ENCODE peak calls at places on chromosomes 5 and 9, in five cellular contexts. Q, E, K, C and N are unnamed samples.

GRCh38 chr5:149037819-149038218 is 25.0 kb downstream of the SH3TC2 start:
- DNase-seq in Q (no peak), E (no peak), K (no peak), C (no peak), N (no peak)

GRCh38 chr9:78919701-78920100 is 622.8 kb downstream of the PSAT1 start:
- DNase-seq in Q (no peak), E (no peak), K (no peak), C (no peak), N (no peak)

GRCh38 chr5:40485021-40485998 is 194.4 kb upstream of the PTGER4 start:
- DNase-seq in Q (no peak), E (no peak), K (no peak), C (peak), N (no peak)

GRCh38 chr9:21505425-21506179 is 23.5 kb upstream of the IFNE start:
- DNase-seq in Q (no peak), E (no peak), K (no peak), C (no peak), N (no peak)

GRCh38 chr9:91341258-91341746 is 20.4 kb downstream of the AUH start:
- DNase-seq in Q (no peak), E (no peak), K (no peak), C (no peak), N (no peak)

GRCh38 chr5:865168-865521 is 14.4 kb upstream of the ZDHHC11 start:
- DNase-seq in Q (no peak), E (no peak), K (no peak), C (no peak), N (no peak)

GRCh38 chr5:43561346-43561745 is 4.5 kb upstream of the PAIP1 start:
- DNase-seq in Q (no peak), E (no peak), K (no peak), C (peak), N (no peak)

GRCh38 chr5:148569948-148570347 is 84.4 kb downstream of the HTR4 start:
- DNase-seq in Q (no peak), E (no peak), K (no peak), C (no peak), N (no peak)

GRCh38 chr9:81616141-81616540 is 73.2 kb downstream of the TLE1 start:
- DNase-seq in Q (no peak), E (no peak), K (no peak), C (no peak), N (no peak)

GRCh38 chr5:110663525-110663924 is 62.9 kb downstream of the TMEM232 start:
- DNase-seq in Q (no peak), E (no peak), K (no peak), C (no peak), N (no peak)

GRCh38 chr5:134026521-134027202 is 21.9 kb upstream of the VDAC1 start:
- DNase-seq in Q (peak), E (peak), K (peak), C (peak), N (peak)

GRCh38 chr9:9719373-9720112 is 893.3 kb downstream of the PTPRD start:
- DNase-seq in Q (no peak), E (no peak), K (no peak), C (no peak), N (no peak)

GRCh38 chr9:69900406-69900805 is 79.8 kb downstream of the CFAP95 start:
- DNase-seq in Q (no peak), E (no peak), K (no peak), C (peak), N (no peak)

GRCh38 chr9:96040591-96041461 is 165.3 kb downstream of the ERCC6L2 start:
- DNase-seq in Q (no peak), E (no peak), K (no peak), C (peak), N (no peak)

GRCh38 chr5:149294872-149295829 is 23.5 kb downstream of the AFAP1L1 start:
- DNase-seq in Q (no peak), E (no peak), K (no peak), C (no peak), N (no peak)

GRCh38 chr9:6054280-6055099 is 39.1 kb upstream of the RANBP6 start:
- DNase-seq in Q (peak), E (peak), K (peak), C (peak), N (peak)

GRCh38 chr5:154620406-154620805 is 134.8 kb upstream of the LARP1 start:
- DNase-seq in Q (no peak), E (no peak), K (no peak), C (no peak), N (no peak)

GRCh38 chr9:75873707-75874106 is 16.8 kb upstream of the PCSK5 start:
- DNase-seq in Q (no peak), E (no peak), K (no peak), C (no peak), N (no peak)

GRCh38 chr9:16092627-16093091 is 539.8 kb downstream of the CCDC171 start:
- DNase-seq in Q (no peak), E (no peak), K (no peak), C (peak), N (no peak)

GRCh38 chr5:96961053-96961452 is 25.2 kb downstream of the LNPEP start:
- DNase-seq in Q (no peak), E (no peak), K (no peak), C (no peak), N (no peak)

GRCh38 chr9:131731237-131731995 is 8.5 kb downstream of the RAPGEF1 start:
- DNase-seq in Q (no peak), E (peak), K (no peak), C (peak), N (no peak)

GRCh38 chr5:58072202-58072791 is 387.6 kb downstream of the PLK2 start:
- DNase-seq in Q (no peak), E (peak), K (no peak), C (peak), N (no peak)

GRCh38 chr9:31210982-31211570 is 1173.4 kb upstream of the ACO1 start:
- DNase-seq in Q (no peak), E (peak), K (peak), C (no peak), N (no peak)

GRCh38 chr9:136280535-136281315 is 23.2 kb downstream of the CCDC187 start:
- DNase-seq in Q (no peak), E (no peak), K (no peak), C (no peak), N (no peak)

GRCh38 chr9:34995288-34996060 is 5.9 kb downstream of the DNAJB5 start:
- DNase-seq in Q (no peak), E (no peak), K (no peak), C (peak), N (no peak)

GRCh38 chr9:33263131-33263935 is 1.2 kb downstream of the BAG1 start:
- DNase-seq in Q (no peak), E (peak), K (no peak), C (peak), N (no peak)

GRCh38 chr5:34585601-34586104 is 70.5 kb upstream of the RAI14 start:
- DNase-seq in Q (no peak), E (peak), K (no peak), C (peak), N (no peak)

GRCh38 chr5:147690595-147690994 is 91.9 kb downstream of the JAKMIP2 start:
- DNase-seq in Q (no peak), E (peak), K (no peak), C (no peak), N (no peak)

GRCh38 chr5:32462618-32463017 is 18.1 kb upstream of the ZFR start:
- DNase-seq in Q (no peak), E (no peak), K (peak), C (peak), N (no peak)

GRCh38 chr9:22040760-22041159 is 31.7 kb upstream of the CDKN2B start:
- DNase-seq in Q (no peak), E (no peak), K (no peak), C (peak), N (no peak)

GRCh38 chr5:51678335-51678734 is 295.1 kb downstream of the ISL1 start:
- DNase-seq in Q (no peak), E (no peak), K (no peak), C (no peak), N (no peak)

GRCh38 chr9:110180713-110181434 is 27.1 kb downstream of the C9orf152 start:
- DNase-seq in Q (peak), E (peak), K (no peak), C (peak), N (no peak)